ENCODE peak calls at places on chromosome 10, in eight cellular contexts. H is mesothelial cell of epicardium, A is HCT116, C is hepatocyte, L is GM06990, F is cardiac fibroblast, T is sigmoid colon, Y is IMR-90. B is an unnamed sample.

GRCh38 chr10:71212249-71213126 is at the start of gene UNC5B:
- DNase-seq in H (peak), A (peak), C (peak), L (peak), F (peak), T (peak), Y (peak), B (no peak)

GRCh38 chr10:12919574-12919973 is 81.9 kb downstream of the CCDC3 start:
- DNase-seq in H (no peak), A (no peak), C (no peak), L (no peak), F (no peak), T (no peak), Y (no peak), B (no peak)

GRCh38 chr10:27072436-27073114 is 27.7 kb downstream of the ANKRD26 start:
- DNase-seq in H (no peak), A (no peak), C (no peak), L (no peak), F (peak), T (no peak), Y (no peak), B (no peak)

GRCh38 chr10:110556993-110557601 is 10.4 kb upstream of the SMC3 start:
- DNase-seq in H (no peak), A (peak), C (peak), L (no peak), F (peak), T (no peak), Y (peak), B (no peak)

GRCh38 chr10:12854988-12855387 is 146.5 kb downstream of the CCDC3 start:
- DNase-seq in H (no peak), A (no peak), C (no peak), L (no peak), F (no peak), T (no peak), Y (no peak), B (no peak)

GRCh38 chr10:33129181-33129928 is 171.3 kb upstream of the ITGB1 start:
- DNase-seq in H (no peak), A (no peak), C (no peak), L (no peak), F (peak), T (no peak), Y (peak), B (no peak)

GRCh38 chr10:79056361-79056735 is 12.4 kb upstream of the ZMIZ1 start:
- DNase-seq in H (no peak), A (no peak), C (no peak), L (no peak), F (no peak), T (peak), Y (no peak), B (no peak)

GRCh38 chr10:110074298-110074697 is 66.5 kb downstream of the ADD3 start:
- DNase-seq in H (no peak), A (no peak), C (no peak), L (no peak), F (peak), T (no peak), Y (no peak), B (no peak)

GRCh38 chr10:97852277-97852676 is 2.6 kb downstream of the GOLGA7B start:
- DNase-seq in H (no peak), A (no peak), C (no peak), L (no peak), F (no peak), T (no peak), Y (no peak), B (no peak)

GRCh38 chr10:107144490-107144889 is 20.0 kb downstream of the SORCS1 start:
- DNase-seq in H (peak), A (no peak), C (peak), L (no peak), F (no peak), T (no peak), Y (no peak), B (no peak)

GRCh38 chr10:107141539-107142061 is 22.9 kb downstream of the SORCS1 start:
- DNase-seq in H (no peak), A (no peak), C (no peak), L (no peak), F (no peak), T (no peak), Y (no peak), B (no peak)

DNA sequence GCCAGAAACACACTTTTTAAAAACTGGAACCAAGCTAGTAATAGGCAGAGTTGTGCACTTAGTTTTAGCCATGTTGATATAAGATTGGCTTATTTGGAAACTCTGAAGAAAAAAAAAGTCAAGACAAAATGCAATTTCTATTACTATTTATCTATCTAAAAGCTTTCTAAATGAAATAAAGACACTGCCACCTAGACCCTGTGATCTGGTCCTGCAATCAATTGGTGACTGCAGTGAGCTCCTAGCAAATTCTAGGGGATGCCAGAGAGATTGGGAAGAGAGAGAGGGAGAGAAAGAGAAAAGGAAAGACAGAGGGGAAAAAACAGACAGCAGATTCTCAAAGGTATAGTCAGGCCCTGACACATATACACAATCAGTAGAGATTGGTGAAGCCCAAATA is 25.3 kb downstream of the SORCS1 start:
- DNase-seq in H (no peak), A (no peak), C (no peak), L (no peak), F (no peak), T (no peak), Y (no peak), B (no peak)
- TF ChIP-seq CTCF in H (no peak), A (no peak), C (no peak), L (no peak), F (no peak), T (no peak), Y (no peak), B (no peak)

GRCh38 chr10:47374611-47375536 is 9.2 kb downstream of the ZNF488 start:
- DNase-seq in H (no peak), A (no peak), C (no peak), L (no peak), F (peak), T (no peak), Y (peak), B (no peak)
- TF ChIP-seq CTCF in H (no peak), A (no peak), C (no peak), L (no peak), F (no peak), T (no peak), Y (no peak), B (no peak)

GRCh38 chr10:48976208-48976607 is 36.6 kb upstream of the LRRC18 start:
- DNase-seq in H (no peak), A (peak), C (peak), L (no peak), F (peak), T (no peak), Y (peak), B (no peak)
- TF ChIP-seq CTCF in H (no peak), A (peak), C (peak), L (peak), F (no peak), T (no peak), Y (peak), B (peak)

GRCh38 chr10:17249820-17250219 is 21.8 kb downstream of the VIM start:
- DNase-seq in H (no peak), A (peak), C (no peak), L (no peak), F (peak), T (no peak), Y (peak), B (no peak)
- TF ChIP-seq CTCF in H (no peak), A (peak), C (peak), L (peak), F (peak), T (no peak), Y (peak), B (peak)

DNA sequence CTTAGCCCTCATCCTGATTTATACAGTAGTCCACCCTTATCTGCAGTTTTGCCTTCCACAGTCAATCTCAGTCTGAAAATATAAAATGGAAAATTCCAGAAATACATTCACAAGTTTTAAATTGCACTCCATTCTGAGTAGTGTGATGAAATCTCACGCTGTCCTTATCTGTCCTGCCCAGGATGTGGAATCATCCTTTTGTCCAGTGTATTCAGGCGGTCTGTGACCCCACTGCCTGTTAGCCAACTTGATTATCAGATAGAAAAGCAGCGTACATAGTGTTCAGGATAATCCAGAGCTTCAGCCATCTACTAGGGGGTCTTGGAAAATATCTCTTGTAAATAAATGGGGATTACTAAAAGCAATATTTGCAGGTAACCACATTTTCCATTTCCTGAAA is 146.3 kb downstream of the MALRD1 start:
- DNase-seq in H (no peak), A (no peak), C (no peak), L (no peak), F (peak), T (no peak), Y (no peak), B (no peak)
- TF ChIP-seq CTCF in H (no peak), A (no peak), C (no peak), L (no peak), F (no peak), T (no peak), Y (no peak), B (no peak)

DNA sequence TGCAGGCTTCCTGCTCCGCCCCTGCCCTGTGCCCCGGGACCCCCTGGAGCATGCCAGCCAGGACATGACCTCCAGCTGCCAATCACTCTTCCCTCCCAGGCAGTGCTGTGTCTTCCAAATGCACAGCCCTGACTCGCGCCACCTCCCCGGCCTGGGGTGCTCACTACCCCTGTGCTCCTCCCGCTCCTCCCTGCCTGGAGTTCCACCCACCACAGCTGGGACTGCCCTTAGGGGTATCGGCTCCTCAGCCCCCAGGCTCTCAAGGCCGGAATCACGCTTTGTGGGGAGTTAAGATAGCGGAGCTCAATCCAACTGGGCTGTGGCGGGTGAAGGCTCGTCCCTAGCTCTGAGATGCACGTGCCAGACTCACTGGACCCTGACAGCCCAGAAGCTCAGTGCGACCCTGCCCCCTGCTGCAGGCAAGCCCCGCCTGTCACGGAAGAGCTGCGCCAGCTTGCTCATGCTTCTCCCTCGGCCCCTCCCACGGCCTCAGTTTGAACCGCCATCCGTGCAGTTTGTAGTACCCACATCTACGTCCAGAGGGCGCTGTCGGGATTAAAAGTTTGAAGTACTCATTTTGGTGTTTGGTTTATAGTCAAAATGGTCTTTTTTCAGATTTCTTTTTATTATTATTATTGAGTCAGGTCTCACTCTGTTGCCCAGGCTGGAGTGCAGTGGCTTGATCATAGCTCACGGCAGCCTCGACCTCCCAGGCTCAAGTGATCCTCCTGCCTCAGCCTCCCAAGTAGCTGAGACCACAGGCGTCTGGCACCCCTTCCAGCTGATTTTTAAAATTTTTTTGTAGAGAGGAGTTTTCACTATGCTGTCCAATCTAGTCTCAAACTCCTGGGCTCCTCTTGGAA is 142.5 kb upstream of the TCERG1L start:
- DNase-seq in H (peak), A (peak), C (peak), L (peak), F (peak), T (no peak), Y (no peak), B (no peak)
- TF ChIP-seq CTCF in H (peak), A (peak), C (peak), L (peak), F (peak), T (peak), Y (peak), B (peak)

B was measured in chondrocyte.